ENCODE peak calls at places on chromosomes 5 and 9, in nine cellular contexts. X, E, I, W, R, Y, U, H and B are unnamed samples.

GRCh38 chr9:128689293-128689770 is 310 bp downstream of the SET start:
- DNase-seq in E (no peak), U (peak), W (no peak), H (no peak), Y (peak), I (no peak), R (no peak), X (peak), B (peak)

GRCh38 chr5:172887735-172888134 is 53.7 kb downstream of the ERGIC1 start:
- DNase-seq in I (no peak), X (no peak), H (no peak), R (peak), E (no peak), W (no peak), U (no peak), Y (peak), B (peak)

GRCh38 chr5:17990168-17990567 is 355.9 kb downstream of the TAF11L14 start:
- DNase-seq in E (no peak), R (no peak), W (no peak), I (no peak), U (no peak), Y (no peak), H (no peak), X (no peak), B (no peak)

GRCh38 chr5:149157330-149157729 is 16.0 kb downstream of the ABLIM3 start:
- DNase-seq in X (no peak), W (no peak), Y (no peak), U (no peak), H (no peak), R (no peak), I (no peak), E (no peak), B (no peak)

GRCh38 chr9:6895754-6896153 is 138.0 kb downstream of the KDM4C start:
- DNase-seq in U (no peak), I (no peak), R (no peak), X (no peak), E (no peak), H (no peak), Y (no peak), W (no peak), B (no peak)

GRCh38 chr5:15645376-15645775 is 145.4 kb downstream of the FBXL7 start:
- DNase-seq in W (no peak), X (no peak), U (no peak), I (no peak), R (peak), H (peak), E (no peak), Y (peak), B (no peak)

GRCh38 chr5:152560508-152561137 is 155.5 kb upstream of the NMUR2 start:
- DNase-seq in I (peak), W (peak), R (peak), X (peak), E (peak), Y (peak), H (no peak), U (peak), B (no peak)

GRCh38 chr5:174323878-174324281 is 278.4 kb downstream of the NSG2 start:
- DNase-seq in E (peak), H (no peak), Y (peak), I (peak), U (peak), W (no peak), R (peak), X (no peak), B (no peak)

GRCh38 chr9:38708759-38709158 is 11.2 kb downstream of the FAM240B start:
- DNase-seq in R (peak), W (no peak), Y (peak), H (no peak), U (no peak), I (no peak), X (no peak), E (peak), B (no peak)

GRCh38 chr5:69115526-69115925 is 21.7 kb downstream of the SLC30A5 start:
- DNase-seq in Y (no peak), E (no peak), H (no peak), W (no peak), X (no peak), I (no peak), U (no peak), R (no peak), B (no peak)

GRCh38 chr9:121537283-121537682 is 37.6 kb upstream of the GGTA1 start:
- DNase-seq in X (no peak), W (no peak), H (no peak), Y (no peak), I (no peak), U (no peak), E (no peak), R (peak), B (no peak)

GRCh38 chr5:61618577-61618976 is 286.5 kb downstream of the ZSWIM6 start:
- DNase-seq in R (no peak), E (no peak), U (no peak), W (no peak), Y (no peak), X (no peak), H (no peak), I (no peak), B (no peak)

GRCh38 chr9:78599939-78600338 is 303.0 kb downstream of the PSAT1 start:
- DNase-seq in U (no peak), E (no peak), Y (no peak), R (no peak), W (no peak), H (no peak), X (no peak), I (no peak), B (no peak)

GRCh38 chr5:39015743-39016586 is 58.2 kb downstream of the RICTOR start:
- DNase-seq in I (no peak), W (peak), E (peak), Y (peak), R (peak), X (no peak), U (no peak), H (peak), B (no peak)

GRCh38 chr9:34892886-34893285 is 65.2 kb upstream of the PHF24 start:
- DNase-seq in I (no peak), W (no peak), X (no peak), R (no peak), H (no peak), U (no peak), Y (no peak), E (no peak), B (no peak)

GRCh38 chr5:37121027-37121426 is 128.1 kb downstream of the CPLANE1 start:
- DNase-seq in E (no peak), X (no peak), Y (no peak), U (no peak), H (no peak), I (no peak), R (no peak), W (no peak), B (no peak)

GRCh38 chr5:111461261-111461671 is 51.1 kb downstream of the STARD4 start:
- DNase-seq in X (no peak), U (peak), Y (peak), E (peak), R (no peak), W (no peak), I (peak), H (no peak), B (no peak)

GRCh38 chr5:36657563-36657995 is 51.2 kb downstream of the SLC1A3 start:
- DNase-seq in I (no peak), R (peak), Y (peak), U (no peak), W (peak), X (no peak), E (peak), H (peak), B (peak)

GRCh38 chr5:91499943-91500531 is 116.9 kb upstream of the ARRDC3 start:
- DNase-seq in H (peak), R (peak), I (peak), X (no peak), E (peak), W (no peak), Y (peak), U (no peak), B (no peak)

GRCh38 chr9:136784249-136784996 is 6.7 kb upstream of the TMEM141 start:
- DNase-seq in H (no peak), Y (no peak), X (no peak), R (peak), U (no peak), I (peak), W (no peak), E (no peak), B (no peak)

DNA sequence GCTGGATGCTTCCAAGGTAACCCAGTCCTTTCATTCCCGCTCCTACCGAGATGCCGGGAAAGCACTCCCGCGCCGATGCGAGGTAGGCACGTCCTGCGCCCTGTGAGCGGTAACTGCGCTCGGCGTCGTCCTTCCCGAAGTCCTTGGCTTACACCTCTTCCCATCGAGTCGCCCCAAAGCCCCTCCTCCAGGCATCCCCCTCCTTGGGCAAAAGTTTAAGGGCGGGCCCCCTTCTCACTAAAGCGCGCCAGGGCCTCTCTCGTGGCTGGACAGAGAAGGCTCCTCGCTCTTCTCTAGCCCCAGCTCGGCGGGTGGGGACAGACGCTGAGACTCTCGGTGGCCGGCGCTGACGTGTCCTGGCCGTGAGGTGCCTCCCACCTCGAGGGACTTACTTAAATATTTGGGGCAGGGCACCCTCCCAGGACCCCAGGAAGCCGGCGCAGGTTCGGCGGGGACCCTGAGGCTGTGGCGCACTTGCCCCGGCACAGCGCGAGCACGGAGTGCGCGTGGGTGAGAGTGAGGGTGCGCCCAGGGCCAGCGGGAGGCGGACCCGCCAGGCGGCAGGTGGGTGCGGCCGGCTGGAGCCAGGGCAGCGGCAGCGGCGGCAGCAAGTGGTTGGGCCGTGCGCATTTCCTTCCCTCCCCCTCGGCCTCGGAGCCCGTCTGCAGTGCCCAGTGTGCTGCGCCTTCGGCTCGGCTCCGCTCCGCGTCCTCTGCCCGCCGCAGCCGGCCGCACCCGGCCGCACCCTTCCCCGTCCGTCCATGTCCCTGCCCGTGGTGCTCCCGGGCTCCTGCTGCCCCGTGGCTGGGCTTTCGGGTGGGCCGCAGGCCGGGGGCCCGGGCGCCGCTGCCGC is at the start of gene ENTREP1:
- DNase-seq in R (peak), W (no peak), U (peak), X (peak), Y (peak), H (no peak), E (peak), I (peak), B (no peak)
- TF ChIP-seq CTCF in R (no peak), W (no peak), U (no peak), X (no peak), Y (no peak), H (no peak), E (no peak), I (no peak), B (no peak)

GRCh38 chr9:106482733-106483132 is 380.2 kb upstream of the ZNF462 start:
- DNase-seq in R (no peak), U (no peak), Y (peak), E (peak), I (no peak), H (peak), W (no peak), X (no peak), B (no peak)
- TF ChIP-seq CTCF in R (no peak), U (no peak), Y (no peak), E (no peak), I (no peak), H (no peak), W (no peak), X (no peak), B (no peak)

GRCh38 chr5:175444060-175444904 is at the start of gene DRD1:
- DNase-seq in H (no peak), W (no peak), U (peak), X (peak), E (peak), Y (peak), I (peak), R (peak), B (no peak)
- TF ChIP-seq CTCF in H (peak), W (peak), U (peak), X (peak), E (peak), Y (peak), I (peak), R (peak), B (peak)

GRCh38 chr9:130897848-130898551 is 1.4 kb upstream of the QRFP start:
- DNase-seq in Y (no peak), I (no peak), H (no peak), R (no peak), E (no peak), X (no peak), W (no peak), U (no peak), B (no peak)

GRCh38 chr9:130897105-130897751 is 616 bp upstream of the QRFP start:
- DNase-seq in X (no peak), U (no peak), I (no peak), H (no peak), R (no peak), W (no peak), E (no peak), Y (no peak), B (no peak)

GRCh38 chr9:130895481-130896232 is 955 bp downstream of the QRFP start:
- DNase-seq in U (no peak), H (no peak), I (peak), X (no peak), E (no peak), W (no peak), R (no peak), Y (no peak), B (no peak)

GRCh38 chr9:130895038-130895437 is 1.6 kb downstream of the QRFP start:
- DNase-seq in I (no peak), W (no peak), E (no peak), R (no peak), X (no peak), H (no peak), Y (no peak), U (no peak), B (no peak)

DNA sequence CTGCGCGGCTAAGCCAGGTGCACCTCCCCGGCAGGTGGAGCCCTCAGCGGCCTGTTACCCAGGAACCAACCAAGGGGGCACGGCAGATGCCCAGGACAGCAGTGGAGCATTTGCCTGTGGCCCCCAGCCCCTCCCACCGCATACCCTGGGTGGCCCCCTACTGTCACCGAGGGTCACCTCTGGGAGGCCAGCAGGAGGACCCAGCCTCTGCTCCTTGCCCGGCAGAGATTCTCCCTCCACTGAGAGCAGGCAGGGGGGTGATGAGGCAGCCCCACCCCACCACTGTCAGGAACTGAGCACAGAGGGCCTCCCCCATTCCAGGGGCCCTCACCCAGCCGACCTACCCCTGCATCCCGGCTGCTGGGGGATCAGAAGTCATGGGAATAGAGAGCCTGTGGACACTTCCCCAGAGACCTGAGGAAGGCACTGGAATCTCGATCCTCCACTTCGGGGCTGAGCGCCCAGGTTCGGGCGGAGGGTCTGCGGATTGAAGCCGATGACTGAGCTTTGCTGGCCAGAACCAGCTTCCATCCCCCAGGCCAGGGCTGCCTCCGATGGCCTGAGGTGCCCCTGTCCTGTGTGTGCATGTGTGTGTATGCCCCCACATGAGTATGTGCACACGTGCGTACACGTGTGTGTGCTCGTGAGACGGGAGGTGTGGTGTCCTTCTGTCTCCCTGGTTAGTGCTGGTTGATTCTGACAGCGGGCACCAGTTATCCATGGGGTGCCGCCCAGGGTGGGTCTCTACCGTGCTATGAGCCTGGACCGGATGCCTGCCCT is at the start of gene QRFP:
- DNase-seq in U (no peak), W (no peak), I (no peak), Y (no peak), E (no peak), X (no peak), H (no peak), R (no peak), B (no peak)
- TF ChIP-seq CTCF in U (no peak), W (no peak), I (no peak), Y (no peak), E (no peak), X (no peak), H (no peak), R (no peak), B (no peak)